ENCODE peak calls at places on chromosome 16, in ten cellular contexts. One of them, this sample, is unnamed.

GRCh38 chr16:31513126-31513525 is 4.9 kb upstream of the RUSF1 start:
- DNase-seq in astrocyte: peak
- DNase-seq in mucosa of descending colon: no peak
- DNase-seq in heart right ventricle: no peak
- DNase-seq in left lung: no peak
- DNase-seq in CD4-positive, alpha-beta T cell: no peak
- DNase-seq in body of pancreas: no peak
- DNase-seq in HFFc6: peak
- DNase-seq in GM20000: no peak
- DNase-seq in mammary epithelial cell: peak
- DNase-seq in this sample: no peak

GRCh38 chr16:85690469-85691064 is 1.8 kb upstream of the GINS2 start:
- DNase-seq in mammary epithelial cell: no peak
- DNase-seq in heart right ventricle: no peak
- DNase-seq in body of pancreas: peak
- DNase-seq in CD4-positive, alpha-beta T cell: no peak
- DNase-seq in HFFc6: no peak
- DNase-seq in GM20000: no peak
- DNase-seq in astrocyte: no peak
- DNase-seq in left lung: no peak
- DNase-seq in mucosa of descending colon: no peak
- DNase-seq in this sample: no peak

GRCh38 chr16:73172621-73173312 is 124.8 kb upstream of the ZFHX3 start:
- DNase-seq in mucosa of descending colon: peak
- DNase-seq in CD4-positive, alpha-beta T cell: no peak
- DNase-seq in GM20000: no peak
- DNase-seq in HFFc6: peak
- DNase-seq in mammary epithelial cell: peak
- DNase-seq in astrocyte: peak
- DNase-seq in left lung: no peak
- DNase-seq in body of pancreas: peak
- DNase-seq in heart right ventricle: peak
- DNase-seq in this sample: no peak

GRCh38 chr16:74813109-74813641 is 38.6 kb upstream of the FA2H start:
- DNase-seq in CD4-positive, alpha-beta T cell: peak
- DNase-seq in GM20000: peak
- DNase-seq in astrocyte: peak
- DNase-seq in heart right ventricle: peak
- DNase-seq in mucosa of descending colon: peak
- DNase-seq in mammary epithelial cell: peak
- DNase-seq in HFFc6: peak
- DNase-seq in body of pancreas: peak
- DNase-seq in left lung: peak
- DNase-seq in this sample: peak

GRCh38 chr16:75317101-75317522 is 65.7 kb upstream of the BCAR1 start:
- DNase-seq in left lung: no peak
- DNase-seq in heart right ventricle: no peak
- DNase-seq in HFFc6: no peak
- DNase-seq in mucosa of descending colon: no peak
- DNase-seq in mammary epithelial cell: no peak
- DNase-seq in CD4-positive, alpha-beta T cell: no peak
- DNase-seq in body of pancreas: no peak
- DNase-seq in astrocyte: peak
- DNase-seq in GM20000: peak
- DNase-seq in this sample: no peak

GRCh38 chr16:1538804-1539520 is 5.5 kb downstream of the TMEM204 start:
- DNase-seq in mucosa of descending colon: no peak
- DNase-seq in astrocyte: no peak
- DNase-seq in GM20000: no peak
- DNase-seq in body of pancreas: no peak
- DNase-seq in heart right ventricle: peak
- DNase-seq in mammary epithelial cell: no peak
- DNase-seq in left lung: peak
- DNase-seq in HFFc6: no peak
- DNase-seq in CD4-positive, alpha-beta T cell: no peak
- DNase-seq in this sample: no peak

GRCh38 chr16:86222965-86223551 is 287.3 kb upstream of the FOXF1 start:
- DNase-seq in body of pancreas: no peak
- DNase-seq in astrocyte: peak
- DNase-seq in CD4-positive, alpha-beta T cell: no peak
- DNase-seq in mammary epithelial cell: no peak
- DNase-seq in mucosa of descending colon: no peak
- DNase-seq in HFFc6: peak
- DNase-seq in GM20000: no peak
- DNase-seq in left lung: no peak
- DNase-seq in heart right ventricle: no peak
- DNase-seq in this sample: no peak

GRCh38 chr16:29991571-29991904 is 3.9 kb downstream of the HIRIP3 start:
- DNase-seq in mucosa of descending colon: no peak
- DNase-seq in astrocyte: no peak
- DNase-seq in body of pancreas: no peak
- DNase-seq in HFFc6: no peak
- DNase-seq in mammary epithelial cell: no peak
- DNase-seq in left lung: no peak
- DNase-seq in CD4-positive, alpha-beta T cell: no peak
- DNase-seq in heart right ventricle: no peak
- DNase-seq in GM20000: no peak
- DNase-seq in this sample: no peak

GRCh38 chr16:27819881-27820610 is 243.5 kb downstream of the GSG1L start:
- DNase-seq in mucosa of descending colon: no peak
- DNase-seq in left lung: no peak
- DNase-seq in astrocyte: no peak
- DNase-seq in mammary epithelial cell: no peak
- DNase-seq in heart right ventricle: no peak
- DNase-seq in GM20000: no peak
- DNase-seq in CD4-positive, alpha-beta T cell: no peak
- DNase-seq in body of pancreas: no peak
- DNase-seq in HFFc6: no peak
- DNase-seq in this sample: no peak

GRCh38 chr16:27819356-27819755 is 244.2 kb downstream of the GSG1L start:
- DNase-seq in CD4-positive, alpha-beta T cell: no peak
- DNase-seq in mucosa of descending colon: no peak
- DNase-seq in mammary epithelial cell: no peak
- DNase-seq in astrocyte: no peak
- DNase-seq in left lung: no peak
- DNase-seq in HFFc6: no peak
- DNase-seq in body of pancreas: no peak
- DNase-seq in heart right ventricle: no peak
- DNase-seq in GM20000: no peak
- DNase-seq in this sample: no peak

GRCh38 chr16:27816561-27816960 is 247.0 kb downstream of the GSG1L start:
- DNase-seq in mammary epithelial cell: no peak
- DNase-seq in GM20000: no peak
- DNase-seq in astrocyte: no peak
- DNase-seq in HFFc6: no peak
- DNase-seq in CD4-positive, alpha-beta T cell: no peak
- DNase-seq in body of pancreas: no peak
- DNase-seq in mucosa of descending colon: no peak
- DNase-seq in heart right ventricle: no peak
- DNase-seq in left lung: no peak
- DNase-seq in this sample: no peak

GRCh38 chr16:27817038-27817437 is 246.5 kb downstream of the GSG1L start:
- DNase-seq in heart right ventricle: no peak
- DNase-seq in astrocyte: no peak
- DNase-seq in mucosa of descending colon: no peak
- DNase-seq in GM20000: no peak
- DNase-seq in CD4-positive, alpha-beta T cell: no peak
- DNase-seq in left lung: no peak
- DNase-seq in HFFc6: no peak
- DNase-seq in mammary epithelial cell: no peak
- DNase-seq in body of pancreas: no peak
- DNase-seq in this sample: no peak

GRCh38 chr16:27818231-27818630 is 245.3 kb downstream of the GSG1L start:
- DNase-seq in HFFc6: no peak
- DNase-seq in mucosa of descending colon: no peak
- DNase-seq in heart right ventricle: no peak
- DNase-seq in mammary epithelial cell: no peak
- DNase-seq in CD4-positive, alpha-beta T cell: no peak
- DNase-seq in left lung: no peak
- DNase-seq in body of pancreas: no peak
- DNase-seq in astrocyte: no peak
- DNase-seq in GM20000: no peak
- DNase-seq in this sample: no peak
- TF ChIP-seq CTCF in HFFc6: no peak
- TF ChIP-seq CTCF in mucosa of descending colon: no peak
- TF ChIP-seq CTCF in heart right ventricle: no peak
- TF ChIP-seq CTCF in mammary epithelial cell: no peak
- TF ChIP-seq CTCF in CD4-positive, alpha-beta T cell: no peak
- TF ChIP-seq CTCF in left lung: no peak
- TF ChIP-seq CTCF in body of pancreas: no peak
- TF ChIP-seq CTCF in astrocyte: no peak
- TF ChIP-seq CTCF in GM20000: no peak
- TF ChIP-seq CTCF in this sample: no peak

GRCh38 chr16:57091990-57092785 is at the start of gene CPNE2:
- DNase-seq in mammary epithelial cell: no peak
- DNase-seq in mucosa of descending colon: peak
- DNase-seq in GM20000: peak
- DNase-seq in HFFc6: no peak
- DNase-seq in body of pancreas: peak
- DNase-seq in astrocyte: peak
- DNase-seq in heart right ventricle: peak
- DNase-seq in CD4-positive, alpha-beta T cell: no peak
- DNase-seq in left lung: peak
- DNase-seq in this sample: peak
- TF ChIP-seq CTCF in mammary epithelial cell: no peak
- TF ChIP-seq CTCF in mucosa of descending colon: no peak
- TF ChIP-seq CTCF in GM20000: peak
- TF ChIP-seq CTCF in HFFc6: no peak
- TF ChIP-seq CTCF in body of pancreas: no peak
- TF ChIP-seq CTCF in astrocyte: no peak
- TF ChIP-seq CTCF in heart right ventricle: no peak
- TF ChIP-seq CTCF in CD4-positive, alpha-beta T cell: no peak
- TF ChIP-seq CTCF in left lung: no peak
- TF ChIP-seq CTCF in this sample: no peak

GRCh38 chr16:50351952-50352351 is 16.8 kb downstream of the BRD7 start:
- DNase-seq in mucosa of descending colon: no peak
- DNase-seq in CD4-positive, alpha-beta T cell: no peak
- DNase-seq in HFFc6: no peak
- DNase-seq in astrocyte: no peak
- DNase-seq in mammary epithelial cell: no peak
- DNase-seq in left lung: no peak
- DNase-seq in body of pancreas: no peak
- DNase-seq in GM20000: no peak
- DNase-seq in heart right ventricle: no peak
- DNase-seq in this sample: no peak

GRCh38 chr16:50359626-50360025 is 9.2 kb downstream of the BRD7 start:
- DNase-seq in mucosa of descending colon: no peak
- DNase-seq in CD4-positive, alpha-beta T cell: no peak
- DNase-seq in GM20000: no peak
- DNase-seq in mammary epithelial cell: no peak
- DNase-seq in body of pancreas: no peak
- DNase-seq in HFFc6: no peak
- DNase-seq in left lung: no peak
- DNase-seq in astrocyte: no peak
- DNase-seq in heart right ventricle: no peak
- DNase-seq in this sample: no peak

GRCh38 chr16:50354082-50354481 is 14.7 kb downstream of the BRD7 start:
- DNase-seq in body of pancreas: no peak
- DNase-seq in mammary epithelial cell: no peak
- DNase-seq in GM20000: no peak
- DNase-seq in heart right ventricle: no peak
- DNase-seq in HFFc6: no peak
- DNase-seq in CD4-positive, alpha-beta T cell: no peak
- DNase-seq in mucosa of descending colon: no peak
- DNase-seq in left lung: no peak
- DNase-seq in astrocyte: no peak
- DNase-seq in this sample: no peak

GRCh38 chr16:50351116-50351515 is 17.7 kb downstream of the BRD7 start:
- DNase-seq in HFFc6: no peak
- DNase-seq in mammary epithelial cell: no peak
- DNase-seq in mucosa of descending colon: no peak
- DNase-seq in CD4-positive, alpha-beta T cell: no peak
- DNase-seq in left lung: no peak
- DNase-seq in astrocyte: peak
- DNase-seq in body of pancreas: no peak
- DNase-seq in GM20000: no peak
- DNase-seq in heart right ventricle: no peak
- DNase-seq in this sample: no peak

DNA sequence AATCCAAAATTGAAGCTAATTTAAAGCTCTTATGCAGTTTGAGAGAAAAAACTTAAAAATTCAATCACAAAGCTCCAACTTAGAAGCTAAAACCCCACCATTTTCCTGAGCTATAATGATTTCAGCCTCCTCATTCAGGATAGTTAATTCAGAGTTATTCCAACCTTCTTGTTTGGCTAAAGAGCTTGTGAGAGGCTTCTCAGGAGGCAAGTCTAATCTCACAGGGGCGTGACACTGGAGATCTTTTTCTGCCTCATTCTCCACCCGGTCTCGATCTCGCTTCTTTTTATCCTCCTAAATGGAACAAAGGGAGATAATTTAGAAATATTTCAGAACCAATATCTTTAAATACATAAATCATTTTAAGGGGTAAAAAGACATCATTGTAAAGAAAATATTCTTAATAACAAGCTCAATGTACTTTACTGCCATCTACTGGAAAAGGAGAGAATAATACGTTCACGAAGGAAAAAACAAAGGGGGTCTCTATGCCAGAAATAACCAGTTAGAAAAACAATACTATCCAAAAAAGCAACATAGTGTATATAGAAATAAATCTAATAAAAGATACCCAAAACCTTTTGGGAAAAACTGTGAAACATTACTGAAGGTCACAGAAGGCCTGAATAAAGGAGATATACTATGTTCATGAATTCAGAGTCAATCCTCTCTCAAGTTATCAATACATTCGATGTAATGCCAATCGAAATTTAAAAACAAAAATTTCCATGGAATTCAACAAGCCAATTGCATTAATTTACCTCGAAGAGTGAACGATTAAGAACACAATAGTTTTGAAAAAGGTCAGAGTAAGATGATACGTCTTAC is 13.9 kb downstream of the BRD7 start:
- DNase-seq in astrocyte: no peak
- DNase-seq in CD4-positive, alpha-beta T cell: no peak
- DNase-seq in HFFc6: no peak
- DNase-seq in GM20000: no peak
- DNase-seq in heart right ventricle: no peak
- DNase-seq in mucosa of descending colon: no peak
- DNase-seq in mammary epithelial cell: no peak
- DNase-seq in left lung: no peak
- DNase-seq in body of pancreas: no peak
- DNase-seq in this sample: no peak
- TF ChIP-seq CTCF in astrocyte: peak
- TF ChIP-seq CTCF in CD4-positive, alpha-beta T cell: peak
- TF ChIP-seq CTCF in HFFc6: peak
- TF ChIP-seq CTCF in GM20000: no peak
- TF ChIP-seq CTCF in heart right ventricle: peak
- TF ChIP-seq CTCF in mucosa of descending colon: no peak
- TF ChIP-seq CTCF in mammary epithelial cell: peak
- TF ChIP-seq CTCF in left lung: peak
- TF ChIP-seq CTCF in body of pancreas: peak
- TF ChIP-seq CTCF in this sample: peak

DNA sequence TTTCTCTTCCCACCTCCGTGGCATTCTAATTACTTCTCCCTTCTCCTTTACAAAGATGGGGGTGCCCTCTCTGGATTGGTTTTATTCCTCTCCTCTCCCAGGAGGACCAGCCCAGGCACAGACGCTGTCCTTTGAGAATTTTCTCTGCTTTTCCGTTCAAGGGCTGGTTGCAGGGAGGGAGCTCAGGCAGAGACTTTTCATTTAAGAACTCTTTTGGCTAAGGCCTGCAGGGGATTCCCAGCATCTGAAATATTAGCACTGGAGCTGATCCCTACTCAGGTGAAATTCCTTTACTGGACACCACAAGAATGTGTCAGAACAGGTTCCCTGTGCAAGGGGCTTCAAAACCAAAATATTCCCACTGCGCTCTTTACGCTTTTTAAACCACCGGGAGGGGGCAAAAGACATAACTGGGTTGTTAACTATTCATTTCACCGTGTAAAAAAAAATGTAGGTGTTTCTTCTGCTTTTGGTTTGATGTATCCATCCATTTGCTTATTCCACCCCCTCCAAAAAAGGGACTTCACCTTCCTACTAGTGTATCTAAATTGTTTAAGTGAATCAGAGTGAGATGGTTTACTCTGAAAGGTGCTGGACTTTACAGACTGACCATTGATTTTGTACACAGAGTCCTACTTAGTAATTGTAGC is 1.4 kb downstream of the NFAT5 start:
- DNase-seq in astrocyte: peak
- DNase-seq in mucosa of descending colon: no peak
- DNase-seq in body of pancreas: peak
- DNase-seq in CD4-positive, alpha-beta T cell: peak
- DNase-seq in GM20000: peak
- DNase-seq in heart right ventricle: no peak
- DNase-seq in HFFc6: no peak
- DNase-seq in mammary epithelial cell: peak
- DNase-seq in left lung: no peak
- DNase-seq in this sample: no peak
- TF ChIP-seq CTCF in astrocyte: peak
- TF ChIP-seq CTCF in mucosa of descending colon: no peak
- TF ChIP-seq CTCF in body of pancreas: no peak
- TF ChIP-seq CTCF in CD4-positive, alpha-beta T cell: no peak
- TF ChIP-seq CTCF in GM20000: no peak
- TF ChIP-seq CTCF in heart right ventricle: no peak
- TF ChIP-seq CTCF in HFFc6: peak
- TF ChIP-seq CTCF in mammary epithelial cell: no peak
- TF ChIP-seq CTCF in left lung: no peak
- TF ChIP-seq CTCF in this sample: peak